ENCODE peak calls at places on chromosomes 12 and 14, in six cellular contexts. Y is prostate gland, X is heart left ventricle, Q is HCT116, S is HepG2, J is ovary. G is an unnamed sample.

GRCh38 chr14:95460647-95461478 is 55.6 kb downstream of the SYNE3 start:
- DNase-seq in Y (no peak), X (no peak), J (peak; percentile 60), Q (peak; percentile 37), S (no peak), G (no peak)

GRCh38 chr12:132470417-132470816 is 19.5 kb upstream of the FBRSL1 start:
- DNase-seq in X (no peak), S (no peak), Y (no peak), Q (no peak), J (no peak), G (no peak)

GRCh38 chr14:85599939-85600338 is 70.0 kb downstream of the FLRT2 start:
- DNase-seq in Y (no peak), S (no peak), Q (no peak), J (no peak), X (no peak), G (no peak)

GRCh38 chr12:86712425-86712843 is 456.2 kb upstream of the MGAT4C start:
- DNase-seq in Q (peak; percentile 95), J (no peak), Y (no peak), S (peak; percentile 41), X (no peak), G (no peak)

GRCh38 chr14:104687601-104688504 is 1.6 kb upstream of the INF2 start:
- DNase-seq in Q (peak; percentile 62), J (peak; percentile 84), S (peak; percentile 84), Y (peak; percentile 85), X (peak; percentile 91), G (no peak)

GRCh38 chr12:101207086-101207780 is 2.8 kb downstream of the SLC5A8 start:
- DNase-seq in J (no peak), S (no peak), X (no peak), Q (no peak), Y (no peak), G (no peak)

GRCh38 chr14:41476526-41476925 is 130.2 kb upstream of the LRFN5 start:
- DNase-seq in X (no peak), Y (no peak), Q (no peak), J (no peak), S (no peak), G (no peak)

GRCh38 chr14:71410578-71411279 is 503.5 kb downstream of the PCNX1 start:
- DNase-seq in J (no peak), S (no peak), X (no peak), Y (no peak), Q (no peak), G (no peak)

GRCh38 chr14:58912799-58913432 is 275.2 kb downstream of the DACT1 start:
- DNase-seq in J (no peak), Y (no peak), X (no peak), Q (no peak), S (no peak), G (no peak)

GRCh38 chr12:108634225-108634795 is 616 bp upstream of the SELPLG start:
- DNase-seq in X (no peak), Y (no peak), S (no peak), Q (no peak), J (peak; percentile 13), G (no peak)

GRCh38 chr14:87052646-87053225 is 940.2 kb downstream of the GALC start:
- DNase-seq in Q (no peak), X (no peak), S (no peak), Y (no peak), J (no peak), G (no peak)

GRCh38 chr14:28756896-28757570 is 9.6 kb upstream of the FOXG1 start:
- DNase-seq in Y (no peak), Q (no peak), X (no peak), S (peak; percentile 72), J (no peak), G (no peak)

GRCh38 chr12:87304406-87304805 is 724.8 kb downstream of the C12orf50 start:
- DNase-seq in Y (no peak), S (no peak), X (no peak), Q (no peak), J (no peak), G (no peak)

GRCh38 chr12:50110127-50110761 is 1.8 kb upstream of the COX14 start:
- DNase-seq in J (no peak), Y (no peak), Q (no peak), X (peak; percentile 68), S (peak; percentile 86), G (no peak)

GRCh38 chr12:110174373-110174996 is 50.3 kb downstream of the IFT81 start:
- DNase-seq in S (no peak), X (no peak), Y (no peak), J (no peak), Q (no peak), G (no peak)

GRCh38 chr14:60094306-60094897 is 2.7 kb downstream of the PCNX4 start:
- DNase-seq in S (peak; percentile 90), Q (no peak), Y (no peak), X (no peak), J (no peak), G (no peak)

GRCh38 chr12:26845057-26845666 is 12.2 kb upstream of the ITPR2 start:
- DNase-seq in Y (no peak), S (peak; percentile 51), X (peak; percentile 68), J (peak; percentile 58), Q (peak; percentile 44), G (no peak)

GRCh38 chr12:65948320-65949008 is 124.2 kb downstream of the HMGA2 start:
- DNase-seq in Q (peak; percentile 95), X (peak; percentile 73), J (peak; percentile 62), S (no peak), Y (peak; percentile 61), G (peak; percentile 73)

DNA sequence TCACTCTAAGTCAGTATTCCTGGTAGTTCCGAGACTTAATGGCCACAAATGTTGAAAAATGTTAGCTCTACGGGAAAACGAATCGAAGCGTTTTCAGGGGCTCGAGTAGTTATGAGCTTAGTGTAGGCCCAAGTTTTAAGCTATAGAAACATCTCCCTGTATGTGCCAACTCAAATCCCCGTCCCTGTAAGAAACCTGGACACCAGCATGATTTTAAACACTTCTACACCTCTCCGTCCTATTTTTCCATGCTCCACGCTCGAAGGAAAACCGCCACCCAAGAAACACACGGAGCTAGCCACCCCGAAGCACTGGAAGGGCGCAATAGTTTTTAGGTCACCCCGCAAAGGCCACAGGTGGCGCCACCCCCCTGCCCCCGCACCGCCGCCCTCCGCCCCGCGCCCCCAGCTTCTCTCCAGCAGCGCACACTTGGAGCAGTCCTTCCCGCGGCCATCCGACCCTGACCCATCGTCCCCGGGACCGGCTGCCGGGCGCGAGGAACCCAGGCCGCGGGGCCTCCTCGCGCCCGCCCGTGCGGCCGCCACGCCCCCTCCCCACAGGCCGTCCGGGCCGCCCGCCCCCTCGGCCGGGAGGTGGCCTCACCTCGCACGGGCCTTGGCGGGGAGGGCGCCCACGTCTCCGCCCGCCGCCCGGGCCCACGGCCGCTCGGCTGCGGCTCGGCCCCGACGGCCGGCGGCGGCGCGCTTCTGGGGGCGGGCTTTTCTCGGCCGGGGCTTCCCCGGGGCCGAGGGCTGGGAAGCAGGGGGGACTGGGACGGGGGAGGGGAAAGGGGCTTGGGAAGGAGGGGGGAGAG is 519 bp downstream of the R3HDM2 start:
- DNase-seq in X (peak; percentile 78), S (no peak), Y (no peak), J (peak; percentile 77), Q (no peak), G (peak; percentile 27)
- TF ChIP-seq POLR2A in X (no peak), S (no peak), Y (no peak), J (no peak), Q (no peak), G (no peak)

DNA sequence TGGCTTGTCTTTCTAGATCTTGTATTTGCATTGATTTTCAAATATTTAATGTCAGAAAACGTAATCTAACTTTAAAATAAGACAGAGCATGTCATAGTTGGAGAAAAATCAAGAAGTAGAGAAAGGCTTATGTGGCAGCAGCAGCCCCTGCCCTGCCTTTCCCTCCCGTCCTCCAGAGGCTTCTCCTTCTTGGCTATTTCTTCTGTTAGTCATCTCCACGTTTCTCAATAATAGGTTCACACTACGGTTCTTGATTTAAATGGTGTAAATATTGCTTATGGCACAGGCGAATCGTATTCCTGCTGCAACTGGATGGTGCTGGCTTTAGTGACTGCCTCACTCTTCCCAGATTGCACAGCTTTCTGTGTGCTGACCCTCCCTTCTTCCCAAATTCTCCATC is 42.8 kb downstream of the SLC8B1 start:
- DNase-seq in Q (no peak), Y (no peak), X (no peak), S (no peak), J (no peak), G (no peak)
- H3K4me3 ChIP-seq in Q (no peak overlapping the region), Y (no peak overlapping the region), X (no peak overlapping the region), S (no peak overlapping the region), J (no peak overlapping the region), G (no peak overlapping the region)

GRCh38 chr12:92340003-92340402 is 194.4 kb upstream of the BTG1 start:
- DNase-seq in J (no peak), Q (no peak), X (no peak), Y (no peak), S (no peak), G (no peak)

GRCh38 chr12:92338102-92338501 is 192.5 kb upstream of the BTG1 start:
- DNase-seq in X (no peak), J (no peak), Y (no peak), Q (no peak), S (no peak), G (no peak)

GRCh38 chr12:92340441-92341332 is 195.0 kb upstream of the BTG1 start:
- DNase-seq in S (no peak), X (no peak), J (no peak), Y (no peak), Q (no peak), G (no peak)

GRCh38 chr12:92338671-92339070 is 193.0 kb upstream of the BTG1 start:
- DNase-seq in J (no peak), S (no peak), Y (no peak), Q (no peak), X (no peak), G (no peak)

DNA sequence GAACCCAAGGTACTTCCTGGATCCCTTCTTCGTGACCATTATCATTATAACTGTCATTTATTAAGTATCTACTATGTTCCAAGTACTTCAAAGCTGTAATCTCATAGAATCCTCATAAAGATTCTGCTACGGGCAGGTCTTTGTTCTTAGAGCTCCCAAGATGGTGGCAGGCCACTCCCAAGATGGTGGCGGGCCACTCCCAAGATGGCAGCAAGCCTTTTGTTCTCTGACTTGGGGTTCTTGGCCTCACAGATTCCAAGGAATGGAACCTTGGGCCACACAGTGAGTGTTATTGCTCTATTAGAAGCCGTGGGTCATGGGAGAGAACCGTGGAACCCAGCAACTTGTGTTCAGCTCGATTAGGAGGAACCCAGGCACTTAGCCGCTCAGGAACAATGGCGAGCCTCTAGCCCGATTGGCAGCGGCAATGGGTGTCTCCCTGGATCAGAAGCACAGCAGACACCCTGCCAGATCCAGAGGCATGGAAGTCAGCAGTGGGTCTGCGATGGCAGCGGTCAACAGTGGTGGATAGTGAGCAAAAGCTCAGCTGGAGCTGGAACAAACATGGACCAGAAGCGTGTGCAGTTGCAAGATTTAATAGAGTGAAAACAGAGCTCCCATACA is 193.7 kb upstream of the BTG1 start:
- DNase-seq in S (no peak), Y (no peak), J (no peak), Q (no peak), X (no peak), G (no peak)
- TF ChIP-seq CTCF in S (no peak), Y (no peak), J (no peak), Q (no peak), X (no peak), G (no peak)

DNA sequence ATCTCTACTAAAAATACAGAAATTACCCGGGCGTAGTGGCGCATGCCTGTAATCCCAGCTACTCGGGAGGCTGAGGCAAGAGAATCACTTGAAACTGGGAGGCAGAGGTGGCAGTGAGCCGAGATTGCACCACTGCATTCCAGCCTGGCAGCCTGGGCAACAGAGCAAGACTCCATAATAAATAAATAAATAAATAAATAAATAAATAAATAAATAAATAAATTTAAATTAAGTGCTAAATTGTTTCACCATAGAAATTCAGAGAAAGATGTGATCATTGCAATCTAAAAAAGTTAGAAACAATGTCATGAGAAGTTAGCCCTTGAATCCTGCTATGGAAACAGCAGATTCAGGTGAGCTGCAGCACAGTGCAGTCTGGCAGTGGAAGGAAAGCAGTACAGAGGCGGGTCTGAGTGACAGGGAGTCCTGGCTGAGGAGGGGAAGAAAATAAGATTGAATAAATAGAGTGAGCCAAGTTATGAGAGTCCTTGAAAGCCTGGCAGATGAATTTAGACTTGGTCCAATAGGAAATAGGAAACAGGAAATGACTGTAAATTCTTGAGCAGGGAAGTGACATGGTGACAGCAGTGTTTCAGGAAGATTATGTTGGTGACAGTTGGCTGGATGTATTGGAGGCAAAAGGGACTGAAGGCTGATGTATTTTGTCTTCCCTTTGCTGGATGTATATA is 241.5 kb downstream of the GXYLT1 start:
- DNase-seq in X (no peak), Q (no peak), Y (no peak), J (no peak), S (no peak), G (no peak)
- TF ChIP-seq POLR2A in X (no peak), Q (no peak), Y (no peak), J (no peak), S (no peak), G (no peak)